ENCODE peak calls at places on chromosomes 11 and 22, in ten cellular contexts. V is AG09309; I is NCI-H2081; R is transverse colon; P is activated CD8-positive, alpha-beta T cell treated with anti-CD3 and anti-CD28 coated beads for 36 hours; Q is activated naive CD4-positive, alpha-beta T cell treated with anti-CD3 and anti-CD28 coated beads, Interleukin-2, amount 10 ng/mL, durations not matched to agents 7 days and 5 days; J is CD8-positive, alpha-beta T cell; T is AG09319; K is neural crest cell; F is hippocampal formation. G is an unnamed sample.

GRCh38 chr11:73312806-73313403 is 4.8 kb downstream of the ARHGEF17 start:
- DNase-seq in I (no peak), K (no peak), P (no peak), Q (no peak), V (no peak), R (no peak), T (no peak), J (no peak), F (no peak), G (no peak)

GRCh38 chr22:47294571-47294970 is 532.1 kb downstream of the TBC1D22A start:
- DNase-seq in K (no peak), Q (no peak), R (no peak), I (no peak), V (no peak), J (no peak), T (no peak), F (no peak), P (no peak), G (no peak)

GRCh38 chr11:134644489-134645456 is 232.7 kb upstream of the B3GAT1 start:
- DNase-seq in I (no peak), R (no peak), V (no peak), P (no peak), K (no peak), Q (no peak), T (no peak), J (no peak), F (no peak), G (no peak)

GRCh38 chr11:85889676-85890579 is 34.7 kb downstream of the CCDC83 start:
- DNase-seq in V (peak), P (no peak), R (no peak), T (no peak), J (no peak), K (no peak), Q (no peak), I (no peak), F (no peak), G (no peak)

GRCh38 chr11:113404859-113405430 is 17.4 kb downstream of the ANKK1 start:
- DNase-seq in V (no peak), K (no peak), T (no peak), Q (no peak), F (no peak), I (no peak), P (no peak), J (no peak), R (no peak), G (no peak)

GRCh38 chr11:122747358-122747757 is 90.9 kb upstream of the CRTAM start:
- DNase-seq in I (no peak), R (no peak), K (no peak), F (no peak), V (no peak), P (no peak), Q (no peak), J (no peak), T (no peak), G (no peak)

GRCh38 chr22:24583221-24583971 is 9.5 kb downstream of the LRRC75B start:
- DNase-seq in I (peak), J (no peak), P (no peak), V (no peak), K (no peak), R (peak), T (no peak), F (no peak), Q (no peak), G (peak)

GRCh38 chr22:22121445-22121844 is 123.1 kb upstream of the VPREB1 start:
- DNase-seq in I (no peak), K (no peak), V (no peak), F (no peak), T (no peak), J (no peak), Q (no peak), P (no peak), R (no peak), G (no peak)

GRCh38 chr11:117197516-117198456 is 1.4 kb upstream of the TAGLN start:
- DNase-seq in Q (no peak), P (no peak), R (peak), I (no peak), F (no peak), T (no peak), J (no peak), K (peak), V (no peak), G (no peak)

GRCh38 chr11:135006800-135007199 is 594.8 kb upstream of the B3GAT1 start:
- DNase-seq in T (no peak), P (no peak), Q (no peak), V (no peak), F (peak), J (no peak), I (no peak), K (no peak), R (no peak), G (no peak)

GRCh38 chr22:30568137-30568805 is 6.2 kb downstream of the GAL3ST1 start:
- DNase-seq in R (no peak), T (no peak), J (no peak), F (no peak), K (no peak), Q (no peak), P (no peak), I (no peak), V (no peak), G (no peak)

GRCh38 chr11:11521306-11522002 is 100.4 kb downstream of the GALNT18 start:
- DNase-seq in Q (no peak), V (no peak), T (no peak), F (no peak), K (no peak), P (peak), R (no peak), J (no peak), I (no peak), G (no peak)

GRCh38 chr11:8756201-8756600 is 73.6 kb downstream of the RPL27A start:
- DNase-seq in V (no peak), J (no peak), K (no peak), T (peak), I (no peak), F (no peak), Q (no peak), R (no peak), P (no peak), G (no peak)

GRCh38 chr11:36411202-36411640 is 98.9 kb downstream of the TRAF6 start:
- DNase-seq in P (peak), J (no peak), F (no peak), R (peak), Q (no peak), I (no peak), K (no peak), T (no peak), V (no peak), G (peak)

GRCh38 chr11:128409476-128409875 is 177.9 kb downstream of the ETS1 start:
- DNase-seq in F (no peak), J (no peak), P (no peak), V (peak), Q (no peak), T (no peak), R (no peak), I (no peak), K (no peak), G (peak)

GRCh38 chr11:72075109-72075508 is 5.2 kb downstream of the NUMA1 start:
- DNase-seq in Q (peak), K (no peak), F (peak), V (no peak), R (no peak), P (no peak), J (no peak), I (no peak), T (no peak), G (no peak)

GRCh38 chr22:48588881-48589450 is 1238.7 kb downstream of the BRD1 start:
- DNase-seq in V (no peak), R (no peak), Q (no peak), I (no peak), T (no peak), F (no peak), J (no peak), P (no peak), K (no peak), G (no peak)

GRCh38 chr22:37483594-37484114 is 2.5 kb downstream of the MFNG start:
- DNase-seq in V (no peak), P (no peak), K (no peak), T (peak), I (no peak), Q (peak), R (no peak), J (no peak), F (no peak), G (no peak)

GRCh38 chr11:109037856-109038780 is 373.2 kb downstream of the DDX10 start:
- DNase-seq in I (peak), J (no peak), K (no peak), V (peak), Q (no peak), P (no peak), F (no peak), R (no peak), T (peak), G (no peak)

GRCh38 chr11:34135439-34135838 is 30.0 kb downstream of the NAT10 start:
- DNase-seq in P (no peak), J (no peak), Q (no peak), V (no peak), K (no peak), T (no peak), R (no peak), I (no peak), F (no peak), G (no peak)

GRCh38 chr11:44589301-44589700 is 23.8 kb downstream of the CD82 start:
- DNase-seq in I (no peak), P (no peak), T (peak), Q (no peak), F (peak), J (no peak), V (no peak), R (no peak), K (no peak), G (no peak)

GRCh38 chr11:69291459-69292110 is 2.4 kb upstream of the MYEOV start:
- DNase-seq in R (no peak), T (no peak), F (no peak), P (no peak), J (no peak), I (no peak), V (no peak), K (no peak), Q (no peak), G (no peak)

GRCh38 chr11:75858613-75859012 is 43.6 kb downstream of the UVRAG start:
- DNase-seq in V (peak), J (no peak), P (no peak), K (no peak), Q (no peak), T (no peak), R (no peak), F (no peak), I (no peak), G (no peak)

GRCh38 chr22:40510965-40511364 is 125.6 kb downstream of the MRTFA start:
- DNase-seq in T (no peak), F (no peak), I (no peak), J (no peak), P (no peak), V (no peak), K (no peak), R (no peak), Q (no peak), G (peak)

GRCh38 chr11:64102005-64102738 is 63.7 kb downstream of the MACROD1 start:
- DNase-seq in T (no peak), I (no peak), F (no peak), J (no peak), Q (no peak), V (no peak), R (no peak), K (no peak), P (no peak), G (no peak)

GRCh38 chr11:96015911-96016565 is 92.1 kb upstream of the MTMR2 start:
- DNase-seq in T (no peak), F (no peak), Q (peak), I (no peak), R (no peak), J (peak), K (no peak), P (peak), V (no peak), G (no peak)

GRCh38 chr11:2737876-2738275 is 38.1 kb upstream of the KCNQ1OT1 start:
- DNase-seq in K (no peak), V (no peak), P (no peak), F (no peak), I (no peak), R (peak), Q (no peak), T (no peak), J (no peak), G (no peak)

GRCh38 chr11:100010393-100010792 is 676.7 kb upstream of the ARHGAP42 start:
- DNase-seq in P (no peak), J (no peak), T (no peak), K (no peak), Q (no peak), V (no peak), I (no peak), R (no peak), F (no peak), G (no peak)

GRCh38 chr11:1566381-1567051 is 5.6 kb downstream of the DUSP8 start:
- DNase-seq in R (no peak), Q (no peak), K (no peak), I (no peak), F (no peak), P (no peak), J (peak), V (no peak), T (no peak), G (peak)

GRCh38 chr11:102114032-102114431 is 3.8 kb downstream of the YAP1 start:
- DNase-seq in I (no peak), P (no peak), K (no peak), F (no peak), T (no peak), Q (no peak), J (no peak), R (no peak), V (no peak), G (no peak)

GRCh38 chr11:80899381-80899780 is 1458.6 kb upstream of the TENM4 start:
- DNase-seq in Q (no peak), V (no peak), J (no peak), R (no peak), I (no peak), K (no peak), P (no peak), T (no peak), F (no peak), G (peak)

GRCh38 chr22:40276877-40277823 is 69.2 kb upstream of the ADSL start:
- DNase-seq in F (no peak), J (no peak), V (no peak), K (no peak), P (no peak), T (no peak), R (no peak), I (no peak), Q (no peak), G (no peak)

GRCh38 chr11:134739136-134739535 is 327.1 kb upstream of the B3GAT1 start:
- DNase-seq in P (no peak), Q (no peak), T (no peak), K (no peak), I (no peak), V (no peak), R (no peak), J (no peak), F (no peak), G (no peak)

GRCh38 chr11:800473-800872 is 2.4 kb upstream of the SLC25A22 start:
- DNase-seq in I (no peak), P (no peak), V (no peak), F (no peak), J (no peak), T (no peak), K (no peak), Q (no peak), R (no peak), G (no peak)

GRCh38 chr22:46090631-46091201 is 59.6 kb upstream of the PPARA start:
- DNase-seq in I (no peak), P (no peak), Q (no peak), V (peak), T (no peak), F (no peak), J (no peak), R (no peak), K (no peak), G (no peak)